ENCODE peak calls at places on chromosomes 12 and 14, in four cellular contexts. A is AG09309, R is astrocyte of the spinal cord, N is choroid plexus epithelial cell. H is an unnamed sample.

GRCh38 chr12:117963836-117964235 is 5.0 kb downstream of the KSR2 start:
- DNase-seq in R (no peak), A (no peak), N (no peak), H (no peak)

GRCh38 chr14:94548999-94549985 is 11.9 kb upstream of the SERPINA4 start:
- DNase-seq in N (peak; percentile 69), A (no peak), R (peak; percentile 57), H (no peak)

GRCh38 chr14:105889666-105890473 is 363.5 kb downstream of the TMEM121 start:
- DNase-seq in N (no peak), R (no peak), A (no peak), H (no peak)

GRCh38 chr12:68340404-68341270 is 8.5 kb upstream of the MDM1 start:
- DNase-seq in R (no peak), N (peak; percentile 27), A (no peak), H (no peak)

GRCh38 chr12:10363922-10364838 is 25.7 kb downstream of the KLRK1 start:
- DNase-seq in A (no peak), N (peak; percentile 71), R (peak; percentile 56), H (peak; percentile 36)

GRCh38 chr14:60266021-60266937 is 17.3 kb downstream of the PPM1A start:
- DNase-seq in A (no peak), N (peak; percentile 56), R (no peak), H (no peak)

GRCh38 chr12:113766133-113766879 is 199.8 kb downstream of the RBM19 start:
- DNase-seq in A (no peak), N (no peak), R (no peak), H (no peak)

GRCh38 chr12:50589650-50590435 is 85.1 kb downstream of the DIP2B start:
- DNase-seq in N (peak; percentile 93), R (peak; percentile 82), A (peak; percentile 72), H (no peak)

GRCh38 chr12:7411343-7411742 is 32.6 kb downstream of the CD163L1 start:
- DNase-seq in A (no peak), N (no peak), R (no peak), H (no peak)

GRCh38 chr14:56150645-56151345 is 32.6 kb downstream of the PELI2 start:
- DNase-seq in R (no peak), A (no peak), N (no peak), H (no peak)

GRCh38 chr12:26770239-26771070 is 62.5 kb downstream of the ITPR2 start:
- DNase-seq in N (no peak), A (no peak), R (no peak), H (no peak)

GRCh38 chr14:89000007-89000942 is 175.8 kb downstream of the TTC8 start:
- DNase-seq in R (peak; percentile 89), N (peak; percentile 98), A (peak; percentile 97), H (peak; percentile 12)

GRCh38 chr12:87509233-87509820 is 519.9 kb downstream of the C12orf50 start:
- DNase-seq in N (peak; percentile 87), R (peak; percentile 64), A (no peak), H (no peak)

GRCh38 chr12:108478611-108479010 is 36.5 kb upstream of the FICD start:
- DNase-seq in N (no peak), R (no peak), A (peak; percentile 27), H (no peak)

GRCh38 chr14:20499108-20499507 is 6.2 kb upstream of the RNASE10 start:
- DNase-seq in N (peak; percentile 40), A (no peak), R (no peak), H (no peak)

GRCh38 chr12:20627001-20627588 is 68.0 kb upstream of the SLCO1C1 start:
- DNase-seq in R (no peak), A (no peak), N (no peak), H (no peak)

GRCh38 chr14:41957459-41957858 is 350.8 kb downstream of the LRFN5 start:
- DNase-seq in A (no peak), R (no peak), N (no peak), H (no peak)

GRCh38 chr12:109775172-109775881 is 57.9 kb downstream of the TRPV4 start:
- DNase-seq in A (no peak), N (peak; percentile 77), R (peak; percentile 59), H (no peak)

GRCh38 chr12:101850199-101850598 is 19.4 kb upstream of the GNPTAB start:
- DNase-seq in N (no peak), A (no peak), R (no peak), H (no peak)

GRCh38 chr12:69648476-69648875 is 37.8 kb upstream of the LRRC10 start:
- DNase-seq in R (peak; percentile 74), N (peak; percentile 85), A (peak; percentile 88), H (no peak)

GRCh38 chr14:38238881-38239280 is 17.0 kb downstream of the CLEC14A start:
- DNase-seq in A (no peak), N (no peak), R (no peak), H (no peak)

GRCh38 chr12:59444932-59445331 is 150.9 kb upstream of the SLC16A7 start:
- DNase-seq in R (peak; percentile 9), N (peak; percentile 53), A (no peak), H (no peak)

GRCh38 chr14:73747386-73748211 is 33.4 kb upstream of the PNMA1 start:
- DNase-seq in A (no peak), N (no peak), R (no peak), H (no peak)

GRCh38 chr14:73744874-73745529 is 30.8 kb upstream of the PNMA1 start:
- DNase-seq in A (no peak), R (no peak), N (no peak), H (no peak)

GRCh38 chr14:73748858-73749357 is 34.7 kb upstream of the PNMA1 start:
- DNase-seq in A (no peak), N (no peak), R (no peak), H (no peak)

GRCh38 chr14:73745571-73746539 is 31.7 kb upstream of the PNMA1 start:
- DNase-seq in A (no peak), R (no peak), N (no peak), H (no peak)

DNA sequence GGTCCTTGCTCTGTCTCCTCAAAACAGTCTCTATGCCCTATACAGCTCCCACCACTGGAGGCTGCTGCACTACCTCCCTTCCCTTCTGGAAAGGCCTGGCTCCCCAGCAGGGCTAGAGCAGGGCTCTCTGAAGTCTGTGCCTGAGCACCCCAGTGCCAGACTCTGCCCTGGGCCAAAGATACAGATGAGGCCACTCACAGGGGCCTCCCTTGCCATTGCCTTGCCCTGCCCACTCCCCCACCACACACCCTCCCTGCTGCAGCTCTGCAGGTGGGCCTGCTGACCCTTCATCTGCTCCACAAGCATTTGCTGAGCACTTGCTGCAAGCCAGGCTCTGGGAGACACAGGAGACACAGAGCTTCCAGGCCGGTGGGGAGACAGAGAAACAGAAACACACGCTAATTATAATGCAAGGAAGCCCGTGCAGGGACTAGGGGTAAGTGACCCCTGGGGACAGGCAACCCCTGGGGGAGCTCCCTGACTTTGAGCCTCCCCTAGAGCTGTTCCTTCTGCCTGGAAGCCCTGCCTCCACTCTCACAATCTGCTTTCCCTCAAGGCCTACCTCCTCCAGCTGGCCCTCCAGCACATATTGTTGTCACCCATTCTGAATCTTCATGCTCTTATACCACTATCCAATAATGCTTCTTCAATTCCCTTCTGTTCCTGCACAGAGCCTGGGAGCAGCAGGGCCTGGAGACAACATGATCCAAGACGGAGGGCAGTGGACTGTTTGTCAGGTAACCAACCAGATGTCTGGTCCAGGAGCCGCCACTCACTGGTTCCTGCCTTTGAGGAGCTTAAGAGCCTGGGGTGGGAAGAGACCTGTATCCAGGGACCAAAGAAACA is 32.6 kb upstream of the PNMA1 start:
- DNase-seq in N (no peak), R (no peak), A (no peak), H (no peak)
- TF ChIP-seq CTCF in N (peak; percentile 66), R (peak; percentile 44), A (peak; percentile 24), H (peak; percentile 22)

GRCh38 chr12:14561677-14562076 is 6.0 kb downstream of the PLBD1 start:
- DNase-seq in R (no peak), N (no peak), A (no peak), H (no peak)

GRCh38 chr12:14560904-14561574 is 6.6 kb downstream of the PLBD1 start:
- DNase-seq in R (no peak), N (no peak), A (no peak), H (no peak)

GRCh38 chr12:14567311-14568195 is at the start of gene PLBD1:
- DNase-seq in N (peak; percentile 19), A (no peak), R (peak; percentile 29), H (no peak)

GRCh38 chr12:14563051-14563450 is 4.6 kb downstream of the PLBD1 start:
- DNase-seq in A (no peak), N (no peak), R (no peak), H (no peak)

GRCh38 chr12:14564336-14564959 is 3.2 kb downstream of the PLBD1 start:
- DNase-seq in A (no peak), R (no peak), N (no peak), H (no peak)
- H3K4me3 ChIP-seq in A (no peak overlapping the region), R (no peak overlapping the region), N (no peak overlapping the region), H (no peak overlapping the region)

DNA sequence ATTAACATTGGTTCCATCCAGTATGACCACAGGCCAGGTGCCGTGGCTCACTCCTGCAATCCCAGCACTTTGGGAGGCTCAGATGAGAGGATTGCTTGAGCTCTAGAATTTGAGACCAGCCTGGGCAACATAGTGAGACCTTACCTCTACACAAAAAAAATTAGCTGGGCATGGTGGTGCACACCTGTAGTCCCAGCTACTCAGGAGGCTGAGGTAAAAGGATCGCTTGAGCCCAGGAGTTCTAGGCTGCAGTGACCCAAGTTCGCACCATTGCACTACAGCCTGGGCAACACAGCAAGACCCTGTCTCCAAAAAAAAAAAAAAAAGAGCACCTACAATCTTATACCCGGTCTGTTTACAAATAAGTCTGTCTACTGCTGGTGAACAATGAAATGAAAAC is 9.9 kb downstream of the LTA4H start:
- DNase-seq in N (no peak), A (no peak), R (no peak), H (no peak)
- TF ChIP-seq CTCF in N (no peak), A (no peak), R (no peak), H (no peak)

DNA sequence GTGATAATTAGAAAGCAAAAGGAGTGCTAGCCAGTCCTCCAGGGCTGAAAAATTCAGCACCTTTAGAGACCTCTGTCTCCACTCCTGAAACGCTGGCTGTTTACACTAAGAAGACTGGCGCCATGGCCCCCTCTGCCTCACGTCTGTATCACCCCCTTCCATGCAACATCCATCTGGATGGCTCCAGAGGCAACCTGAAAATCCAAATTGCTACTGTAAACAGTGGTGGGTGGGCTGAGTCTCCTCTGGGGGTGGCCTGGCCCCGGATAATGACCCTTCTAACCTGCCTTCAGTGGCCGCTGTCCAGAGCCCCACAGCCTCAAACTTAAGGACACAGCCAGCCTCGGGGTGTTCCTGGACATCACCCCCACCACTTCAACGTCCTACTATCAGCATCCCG is 1.4 kb downstream of the PRKD1 start:
- DNase-seq in N (no peak), A (no peak), R (no peak), H (no peak)
- H3K4me3 ChIP-seq in N (peak overlapping the region; percentile 77), A (peak overlapping the region; percentile 83), R (peak overlapping the region; percentile 87), H (no peak overlapping the region)

H was measured in GM12864.